ENCODE peak calls at places on chromosomes 2 and 18, in seven cellular contexts. One of them, this sample, is unnamed.

GRCh38 chr2:222311978-222312738 is 13.4 kb upstream of the PAX3 start:
- DNase-seq in A549: no peak
- DNase-seq in transverse colon: no peak
- DNase-seq in stomach: no peak
- DNase-seq in K562: no peak
- DNase-seq in ovary: no peak
- DNase-seq in upper lobe of left lung: no peak
- DNase-seq in this sample: no peak

GRCh38 chr2:21392660-21393059 is 268.9 kb downstream of the TDRD15 start:
- DNase-seq in A549: no peak
- DNase-seq in transverse colon: no peak
- DNase-seq in stomach: no peak
- DNase-seq in K562: no peak
- DNase-seq in ovary: no peak
- DNase-seq in upper lobe of left lung: no peak
- DNase-seq in this sample: no peak

GRCh38 chr18:48136544-48137353 is 206.3 kb upstream of the SMAD2 start:
- DNase-seq in A549: no peak
- DNase-seq in transverse colon: peak
- DNase-seq in stomach: peak
- DNase-seq in K562: peak
- DNase-seq in ovary: peak
- DNase-seq in upper lobe of left lung: peak
- DNase-seq in this sample: no peak

GRCh38 chr2:240466579-240467148 is 31.2 kb downstream of the GPC1 start:
- DNase-seq in A549: no peak
- DNase-seq in transverse colon: peak
- DNase-seq in stomach: peak
- DNase-seq in K562: no peak
- DNase-seq in ovary: no peak
- DNase-seq in upper lobe of left lung: no peak
- DNase-seq in this sample: no peak

GRCh38 chr2:101520246-101520645 is 45.3 kb upstream of the RFX8 start:
- DNase-seq in A549: no peak
- DNase-seq in transverse colon: no peak
- DNase-seq in stomach: no peak
- DNase-seq in K562: no peak
- DNase-seq in ovary: no peak
- DNase-seq in upper lobe of left lung: no peak
- DNase-seq in this sample: no peak

GRCh38 chr2:52454962-52455361 is 1312.6 kb upstream of the CHAC2 start:
- DNase-seq in A549: no peak
- DNase-seq in transverse colon: no peak
- DNase-seq in stomach: no peak
- DNase-seq in K562: no peak
- DNase-seq in ovary: no peak
- DNase-seq in upper lobe of left lung: no peak
- DNase-seq in this sample: no peak

GRCh38 chr18:48161911-48162698 is 231.6 kb upstream of the SMAD2 start:
- DNase-seq in A549: peak
- DNase-seq in transverse colon: no peak
- DNase-seq in stomach: peak
- DNase-seq in K562: no peak
- DNase-seq in ovary: no peak
- DNase-seq in upper lobe of left lung: peak
- DNase-seq in this sample: no peak

GRCh38 chr2:179974743-179975142 is 32.4 kb downstream of the CWC22 start:
- DNase-seq in A549: no peak
- DNase-seq in transverse colon: no peak
- DNase-seq in stomach: no peak
- DNase-seq in K562: no peak
- DNase-seq in ovary: no peak
- DNase-seq in upper lobe of left lung: no peak
- DNase-seq in this sample: no peak

GRCh38 chr2:201969938-201970785 is 63.5 kb upstream of the FZD7 start:
- DNase-seq in A549: no peak
- DNase-seq in transverse colon: no peak
- DNase-seq in stomach: no peak
- DNase-seq in K562: no peak
- DNase-seq in ovary: no peak
- DNase-seq in upper lobe of left lung: no peak
- DNase-seq in this sample: no peak

GRCh38 chr2:228819701-228820100 is 451.4 kb downstream of the PID1 start:
- DNase-seq in A549: no peak
- DNase-seq in transverse colon: no peak
- DNase-seq in stomach: no peak
- DNase-seq in K562: no peak
- DNase-seq in ovary: no peak
- DNase-seq in upper lobe of left lung: no peak
- DNase-seq in this sample: no peak

DNA sequence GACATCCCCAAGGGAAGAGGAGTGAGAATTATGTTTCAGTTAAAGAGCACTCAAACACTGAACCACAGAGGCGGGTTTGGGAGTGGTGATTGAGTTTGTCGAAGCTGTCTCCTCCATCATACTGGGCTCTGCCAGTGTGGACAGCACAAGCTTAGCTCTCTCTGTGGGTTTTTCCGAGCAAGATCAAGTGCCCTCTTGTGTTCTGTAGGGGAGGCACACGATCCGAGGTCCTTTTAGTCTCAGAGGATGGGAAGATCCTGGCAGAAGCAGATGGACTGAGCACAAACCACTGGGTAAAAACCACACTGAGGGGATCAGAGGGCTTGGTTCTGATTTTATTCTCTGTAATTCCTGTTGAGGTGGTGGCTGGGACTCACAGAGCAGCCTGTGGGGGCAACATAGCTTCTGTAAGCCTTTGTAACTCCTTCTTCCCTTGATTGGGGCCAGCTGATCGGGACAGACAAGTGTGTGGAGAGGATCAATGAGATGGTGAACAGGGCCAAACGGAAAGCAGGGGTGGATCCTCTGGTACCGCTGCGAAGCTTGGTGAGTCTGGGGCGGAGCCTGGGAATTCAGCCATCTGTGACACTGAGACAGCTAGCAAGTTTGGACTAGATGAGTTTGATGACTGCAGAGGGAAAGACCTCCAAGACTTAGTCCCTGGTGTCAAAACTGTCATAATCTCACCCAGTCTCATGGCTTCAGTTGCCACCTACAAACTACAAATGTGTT is 2.0 kb downstream of the NAGK start:
- DNase-seq in A549: peak
- DNase-seq in transverse colon: no peak
- DNase-seq in stomach: no peak
- DNase-seq in K562: no peak
- DNase-seq in ovary: no peak
- DNase-seq in upper lobe of left lung: no peak
- DNase-seq in this sample: no peak
- TF ChIP-seq POLR2A in A549: no peak
- TF ChIP-seq POLR2A in transverse colon: no peak
- TF ChIP-seq POLR2A in stomach: no peak
- TF ChIP-seq POLR2A in K562: no peak
- TF ChIP-seq POLR2A in ovary: no peak
- TF ChIP-seq POLR2A in upper lobe of left lung: no peak
- TF ChIP-seq POLR2A in this sample: no peak

DNA sequence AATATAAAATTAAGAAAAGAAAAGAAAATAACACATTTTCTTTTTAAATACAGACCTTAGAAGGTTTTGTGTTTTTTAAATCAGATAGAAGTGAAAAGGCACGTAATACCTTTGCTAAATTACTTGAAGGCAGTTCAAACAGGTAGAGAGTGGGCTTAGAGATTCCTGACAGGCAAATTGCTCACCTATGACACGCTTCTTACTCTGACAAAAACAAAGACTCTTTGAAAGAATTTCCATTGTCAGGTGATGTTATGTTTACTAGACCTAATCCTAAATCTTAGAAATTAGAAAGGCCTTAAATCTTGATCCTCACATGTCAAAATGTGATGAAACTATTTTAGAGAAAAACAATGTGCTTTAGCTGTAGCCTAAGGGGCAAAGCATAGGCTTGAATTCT is 522.9 kb downstream of the SOX11 start:
- DNase-seq in A549: no peak
- DNase-seq in transverse colon: no peak
- DNase-seq in stomach: no peak
- DNase-seq in K562: no peak
- DNase-seq in ovary: no peak
- DNase-seq in upper lobe of left lung: no peak
- DNase-seq in this sample: no peak
- TF ChIP-seq EP300 in A549: no peak
- TF ChIP-seq EP300 in transverse colon: no peak
- TF ChIP-seq EP300 in stomach: no peak
- TF ChIP-seq EP300 in K562: no peak
- TF ChIP-seq EP300 in ovary: no peak
- TF ChIP-seq EP300 in upper lobe of left lung: no peak
- TF ChIP-seq EP300 in this sample: no peak

GRCh38 chr2:85431787-85432186 is 13.3 kb downstream of the SH2D6 start:
- DNase-seq in A549: no peak
- DNase-seq in transverse colon: no peak
- DNase-seq in stomach: no peak
- DNase-seq in K562: no peak
- DNase-seq in ovary: no peak
- DNase-seq in upper lobe of left lung: no peak
- DNase-seq in this sample: no peak

GRCh38 chr2:85430780-85431601 is 12.5 kb downstream of the SH2D6 start:
- DNase-seq in A549: no peak
- DNase-seq in transverse colon: no peak
- DNase-seq in stomach: no peak
- DNase-seq in K562: no peak
- DNase-seq in ovary: no peak
- DNase-seq in upper lobe of left lung: no peak
- DNase-seq in this sample: no peak

GRCh38 chr2:85434677-85435076 is 16.2 kb downstream of the SH2D6 start:
- DNase-seq in A549: no peak
- DNase-seq in transverse colon: no peak
- DNase-seq in stomach: no peak
- DNase-seq in K562: no peak
- DNase-seq in ovary: no peak
- DNase-seq in upper lobe of left lung: no peak
- DNase-seq in this sample: no peak

GRCh38 chr2:85435220-85435958 is 16.9 kb downstream of the SH2D6 start:
- DNase-seq in A549: no peak
- DNase-seq in transverse colon: no peak
- DNase-seq in stomach: no peak
- DNase-seq in K562: no peak
- DNase-seq in ovary: no peak
- DNase-seq in upper lobe of left lung: peak
- DNase-seq in this sample: no peak

DNA sequence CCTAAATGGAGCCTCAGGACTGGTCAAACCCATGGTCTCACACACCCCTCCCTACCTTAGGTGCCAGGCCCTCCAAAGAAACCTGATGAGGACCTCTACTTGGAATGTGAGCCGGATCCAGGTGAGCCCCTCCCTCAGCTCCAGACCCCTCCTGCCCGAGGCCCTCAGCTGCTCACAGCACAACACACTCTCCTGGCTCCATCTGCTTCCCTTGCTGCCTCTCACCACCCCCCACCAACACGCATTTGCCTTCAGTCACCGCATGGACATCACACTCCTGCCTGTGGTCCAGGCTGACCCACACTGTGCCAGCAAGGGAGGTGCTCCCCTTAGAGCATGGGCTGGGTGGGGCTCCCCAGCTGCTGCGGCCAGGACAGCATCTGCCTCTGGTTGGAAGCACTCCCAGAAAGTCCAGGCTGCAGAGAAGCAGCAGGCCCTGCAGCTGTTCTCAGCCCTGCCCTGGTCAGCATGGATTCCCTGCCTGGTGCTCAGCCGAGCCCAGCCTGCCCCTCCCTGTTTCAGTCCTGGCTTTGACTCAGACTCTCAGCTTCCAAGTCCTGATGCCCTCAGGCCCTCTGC is 15.1 kb downstream of the SH2D6 start:
- DNase-seq in A549: peak
- DNase-seq in transverse colon: peak
- DNase-seq in stomach: peak
- DNase-seq in K562: no peak
- DNase-seq in ovary: peak
- DNase-seq in upper lobe of left lung: peak
- DNase-seq in this sample: peak
- H3K4me3 ChIP-seq in A549: no peak
- H3K4me3 ChIP-seq in transverse colon: no peak
- H3K4me3 ChIP-seq in stomach: no peak
- H3K4me3 ChIP-seq in K562: no peak
- H3K4me3 ChIP-seq in ovary: no peak
- H3K4me3 ChIP-seq in upper lobe of left lung: no peak
- H3K4me3 ChIP-seq in this sample: no peak

GRCh38 chr2:164569334-164569733 is 51.9 kb downstream of the GRB14 start:
- DNase-seq in A549: no peak
- DNase-seq in transverse colon: no peak
- DNase-seq in stomach: no peak
- DNase-seq in K562: no peak
- DNase-seq in ovary: no peak
- DNase-seq in upper lobe of left lung: no peak
- DNase-seq in this sample: no peak
- TF ChIP-seq POLR2A in A549: no peak
- TF ChIP-seq POLR2A in transverse colon: no peak
- TF ChIP-seq POLR2A in stomach: no peak
- TF ChIP-seq POLR2A in K562: no peak
- TF ChIP-seq POLR2A in ovary: no peak
- TF ChIP-seq POLR2A in upper lobe of left lung: no peak
- TF ChIP-seq POLR2A in this sample: no peak

GRCh38 chr2:128922154-128922553 is 603.5 kb upstream of the HS6ST1 start:
- DNase-seq in A549: no peak
- DNase-seq in transverse colon: no peak
- DNase-seq in stomach: no peak
- DNase-seq in K562: no peak
- DNase-seq in ovary: no peak
- DNase-seq in upper lobe of left lung: no peak
- DNase-seq in this sample: no peak

DNA sequence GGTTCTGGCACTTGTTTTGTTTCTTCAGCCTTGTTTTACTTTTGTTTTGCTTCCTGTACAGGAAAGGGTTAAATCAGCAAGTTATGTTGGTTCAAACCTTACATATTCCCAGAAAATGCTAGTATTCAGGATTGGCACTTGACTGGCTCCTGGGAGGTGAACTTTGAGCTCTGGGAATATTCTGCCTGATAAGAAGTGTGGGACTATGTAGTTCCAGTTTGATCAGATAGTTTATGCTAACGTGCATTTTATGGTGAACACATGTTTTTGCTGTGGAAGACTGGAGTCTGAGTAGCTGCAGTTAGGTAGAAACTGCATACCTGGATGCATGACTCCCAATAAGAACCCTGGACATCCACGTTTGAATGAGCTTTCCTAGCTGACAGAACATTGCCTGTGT is 603.1 kb upstream of the HS6ST1 start:
- DNase-seq in A549: no peak
- DNase-seq in transverse colon: no peak
- DNase-seq in stomach: no peak
- DNase-seq in K562: no peak
- DNase-seq in ovary: no peak
- DNase-seq in upper lobe of left lung: no peak
- DNase-seq in this sample: no peak
- TF ChIP-seq EP300 in A549: no peak
- TF ChIP-seq EP300 in transverse colon: no peak
- TF ChIP-seq EP300 in stomach: no peak
- TF ChIP-seq EP300 in K562: no peak
- TF ChIP-seq EP300 in ovary: no peak
- TF ChIP-seq EP300 in upper lobe of left lung: no peak
- TF ChIP-seq EP300 in this sample: no peak